ENCODE peak calls at places on chromosomes 4 and X, in ten cellular contexts. One of them, this sample, is unnamed.
A peak's percentile ranks its signal among the peaks of the same experiment; 100 is the strongest.

GRCh38 chr4:1982124-1983052 is 26.4 kb downstream of the NELFA start:
- DNase-seq in NT2/D1: no peak
- DNase-seq in activated gamma-delta T cell treated with Interleukin-2 at 50 U/mL for 16 hours: no peak
- DNase-seq in amniotic stem cell: no peak
- DNase-seq in EH: no peak
- DNase-seq in amniotic epithelial cell: no peak
- DNase-seq in activated T-cell treated with anti-CD3 and anti-CD28 coated beads for 1 hour: no peak
- DNase-seq in NCI-H1417: no peak
- DNase-seq in stimulated activated CD4-positive, alpha-beta T cell treated with anti-CD3 and anti-CD28 coated beads, Interleukin-12 subunit alpha, Interleukin-12 subunit beta, amount 100 ng/mL, for 24 hours: no peak
- DNase-seq in iris pigment epithelial cell: no peak
- DNase-seq in this sample: no peak

GRCh38 chrX:155767101-155767878 is 113.9 kb upstream of the VAMP7 start:
- DNase-seq in NT2/D1: no peak
- DNase-seq in activated gamma-delta T cell treated with Interleukin-2 at 50 U/mL for 16 hours: no peak
- DNase-seq in amniotic stem cell: peak; percentile 11
- DNase-seq in EH: peak; percentile 90
- DNase-seq in amniotic epithelial cell: peak; percentile 77
- DNase-seq in activated T-cell treated with anti-CD3 and anti-CD28 coated beads for 1 hour: no peak
- DNase-seq in NCI-H1417: peak; percentile 16
- DNase-seq in stimulated activated CD4-positive, alpha-beta T cell treated with anti-CD3 and anti-CD28 coated beads, Interleukin-12 subunit alpha, Interleukin-12 subunit beta, amount 100 ng/mL, for 24 hours: peak; percentile 4
- DNase-seq in iris pigment epithelial cell: peak; percentile 75
- DNase-seq in this sample: peak; percentile 63

GRCh38 chrX:20514358-20514757 is 247.6 kb upstream of the RPS6KA3 start:
- DNase-seq in NT2/D1: no peak
- DNase-seq in activated gamma-delta T cell treated with Interleukin-2 at 50 U/mL for 16 hours: no peak
- DNase-seq in amniotic stem cell: peak; percentile 43
- DNase-seq in EH: peak; percentile 88
- DNase-seq in amniotic epithelial cell: peak; percentile 77
- DNase-seq in activated T-cell treated with anti-CD3 and anti-CD28 coated beads for 1 hour: no peak
- DNase-seq in NCI-H1417: no peak
- DNase-seq in stimulated activated CD4-positive, alpha-beta T cell treated with anti-CD3 and anti-CD28 coated beads, Interleukin-12 subunit alpha, Interleukin-12 subunit beta, amount 100 ng/mL, for 24 hours: no peak
- DNase-seq in iris pigment epithelial cell: peak; percentile 76
- DNase-seq in this sample: peak; percentile 21

GRCh38 chr4:171929907-171930306 is 116.7 kb downstream of the GALNTL6 start:
- DNase-seq in NT2/D1: no peak
- DNase-seq in activated gamma-delta T cell treated with Interleukin-2 at 50 U/mL for 16 hours: no peak
- DNase-seq in amniotic stem cell: no peak
- DNase-seq in EH: no peak
- DNase-seq in amniotic epithelial cell: no peak
- DNase-seq in activated T-cell treated with anti-CD3 and anti-CD28 coated beads for 1 hour: no peak
- DNase-seq in NCI-H1417: no peak
- DNase-seq in stimulated activated CD4-positive, alpha-beta T cell treated with anti-CD3 and anti-CD28 coated beads, Interleukin-12 subunit alpha, Interleukin-12 subunit beta, amount 100 ng/mL, for 24 hours: no peak
- DNase-seq in iris pigment epithelial cell: no peak
- DNase-seq in this sample: no peak

GRCh38 chrX:28498658-28499057 is 88.6 kb upstream of the IL1RAPL1 start:
- DNase-seq in NT2/D1: peak; percentile 68
- DNase-seq in activated gamma-delta T cell treated with Interleukin-2 at 50 U/mL for 16 hours: no peak
- DNase-seq in amniotic stem cell: no peak
- DNase-seq in EH: no peak
- DNase-seq in amniotic epithelial cell: peak; percentile 12
- DNase-seq in activated T-cell treated with anti-CD3 and anti-CD28 coated beads for 1 hour: no peak
- DNase-seq in NCI-H1417: no peak
- DNase-seq in stimulated activated CD4-positive, alpha-beta T cell treated with anti-CD3 and anti-CD28 coated beads, Interleukin-12 subunit alpha, Interleukin-12 subunit beta, amount 100 ng/mL, for 24 hours: no peak
- DNase-seq in iris pigment epithelial cell: peak; percentile 49
- DNase-seq in this sample: no peak

GRCh38 chrX:15761564-15762191 is 23.6 kb downstream of the CA5B start:
- DNase-seq in NT2/D1: peak; percentile 33
- DNase-seq in activated gamma-delta T cell treated with Interleukin-2 at 50 U/mL for 16 hours: peak; percentile 39
- DNase-seq in amniotic stem cell: peak; percentile 1
- DNase-seq in EH: peak; percentile 47
- DNase-seq in amniotic epithelial cell: peak; percentile 9
- DNase-seq in activated T-cell treated with anti-CD3 and anti-CD28 coated beads for 1 hour: no peak
- DNase-seq in NCI-H1417: peak; percentile 23
- DNase-seq in stimulated activated CD4-positive, alpha-beta T cell treated with anti-CD3 and anti-CD28 coated beads, Interleukin-12 subunit alpha, Interleukin-12 subunit beta, amount 100 ng/mL, for 24 hours: peak; percentile 6
- DNase-seq in iris pigment epithelial cell: no peak
- DNase-seq in this sample: peak; percentile 8

GRCh38 chr4:81412941-81413488 is 58.7 kb downstream of the RASGEF1B start:
- DNase-seq in NT2/D1: no peak
- DNase-seq in activated gamma-delta T cell treated with Interleukin-2 at 50 U/mL for 16 hours: no peak
- DNase-seq in amniotic stem cell: no peak
- DNase-seq in EH: no peak
- DNase-seq in amniotic epithelial cell: no peak
- DNase-seq in activated T-cell treated with anti-CD3 and anti-CD28 coated beads for 1 hour: no peak
- DNase-seq in NCI-H1417: no peak
- DNase-seq in stimulated activated CD4-positive, alpha-beta T cell treated with anti-CD3 and anti-CD28 coated beads, Interleukin-12 subunit alpha, Interleukin-12 subunit beta, amount 100 ng/mL, for 24 hours: no peak
- DNase-seq in iris pigment epithelial cell: no peak
- DNase-seq in this sample: no peak

GRCh38 chr4:183563874-183564273 is 59.0 kb downstream of the ING2 start:
- DNase-seq in NT2/D1: no peak
- DNase-seq in activated gamma-delta T cell treated with Interleukin-2 at 50 U/mL for 16 hours: no peak
- DNase-seq in amniotic stem cell: no peak
- DNase-seq in EH: peak; percentile 19
- DNase-seq in amniotic epithelial cell: peak; percentile 74
- DNase-seq in activated T-cell treated with anti-CD3 and anti-CD28 coated beads for 1 hour: no peak
- DNase-seq in NCI-H1417: no peak
- DNase-seq in stimulated activated CD4-positive, alpha-beta T cell treated with anti-CD3 and anti-CD28 coated beads, Interleukin-12 subunit alpha, Interleukin-12 subunit beta, amount 100 ng/mL, for 24 hours: no peak
- DNase-seq in iris pigment epithelial cell: peak; percentile 77
- DNase-seq in this sample: peak; percentile 20

GRCh38 chr4:185204238-185204910 is 574 bp upstream of the CFAP97 start:
- DNase-seq in NT2/D1: no peak
- DNase-seq in activated gamma-delta T cell treated with Interleukin-2 at 50 U/mL for 16 hours: no peak
- DNase-seq in amniotic stem cell: no peak
- DNase-seq in EH: peak; percentile 27
- DNase-seq in amniotic epithelial cell: no peak
- DNase-seq in activated T-cell treated with anti-CD3 and anti-CD28 coated beads for 1 hour: no peak
- DNase-seq in NCI-H1417: no peak
- DNase-seq in stimulated activated CD4-positive, alpha-beta T cell treated with anti-CD3 and anti-CD28 coated beads, Interleukin-12 subunit alpha, Interleukin-12 subunit beta, amount 100 ng/mL, for 24 hours: no peak
- DNase-seq in iris pigment epithelial cell: no peak
- DNase-seq in this sample: no peak

GRCh38 chr4:2069986-2070385 is 10.9 kb downstream of the NAT8L start:
- DNase-seq in NT2/D1: no peak
- DNase-seq in activated gamma-delta T cell treated with Interleukin-2 at 50 U/mL for 16 hours: no peak
- DNase-seq in amniotic stem cell: no peak
- DNase-seq in EH: no peak
- DNase-seq in amniotic epithelial cell: no peak
- DNase-seq in activated T-cell treated with anti-CD3 and anti-CD28 coated beads for 1 hour: no peak
- DNase-seq in NCI-H1417: no peak
- DNase-seq in stimulated activated CD4-positive, alpha-beta T cell treated with anti-CD3 and anti-CD28 coated beads, Interleukin-12 subunit alpha, Interleukin-12 subunit beta, amount 100 ng/mL, for 24 hours: no peak
- DNase-seq in iris pigment epithelial cell: no peak
- DNase-seq in this sample: no peak

GRCh38 chr4:157459789-157460188 is 239.3 kb downstream of the GRIA2 start:
- DNase-seq in NT2/D1: no peak
- DNase-seq in activated gamma-delta T cell treated with Interleukin-2 at 50 U/mL for 16 hours: no peak
- DNase-seq in amniotic stem cell: no peak
- DNase-seq in EH: no peak
- DNase-seq in amniotic epithelial cell: no peak
- DNase-seq in activated T-cell treated with anti-CD3 and anti-CD28 coated beads for 1 hour: no peak
- DNase-seq in NCI-H1417: no peak
- DNase-seq in stimulated activated CD4-positive, alpha-beta T cell treated with anti-CD3 and anti-CD28 coated beads, Interleukin-12 subunit alpha, Interleukin-12 subunit beta, amount 100 ng/mL, for 24 hours: no peak
- DNase-seq in iris pigment epithelial cell: no peak
- DNase-seq in this sample: no peak

GRCh38 chr4:5887361-5888221 is 5.3 kb downstream of the CRMP1 start:
- DNase-seq in NT2/D1: no peak
- DNase-seq in activated gamma-delta T cell treated with Interleukin-2 at 50 U/mL for 16 hours: no peak
- DNase-seq in amniotic stem cell: no peak
- DNase-seq in EH: no peak
- DNase-seq in amniotic epithelial cell: no peak
- DNase-seq in activated T-cell treated with anti-CD3 and anti-CD28 coated beads for 1 hour: no peak
- DNase-seq in NCI-H1417: peak; percentile 75
- DNase-seq in stimulated activated CD4-positive, alpha-beta T cell treated with anti-CD3 and anti-CD28 coated beads, Interleukin-12 subunit alpha, Interleukin-12 subunit beta, amount 100 ng/mL, for 24 hours: no peak
- DNase-seq in iris pigment epithelial cell: no peak
- DNase-seq in this sample: no peak

GRCh38 chrX:153537526-153538295 is 20.3 kb downstream of the ATP2B3 start:
- DNase-seq in NT2/D1: no peak
- DNase-seq in activated gamma-delta T cell treated with Interleukin-2 at 50 U/mL for 16 hours: no peak
- DNase-seq in amniotic stem cell: no peak
- DNase-seq in EH: no peak
- DNase-seq in amniotic epithelial cell: no peak
- DNase-seq in activated T-cell treated with anti-CD3 and anti-CD28 coated beads for 1 hour: no peak
- DNase-seq in NCI-H1417: peak; percentile 82
- DNase-seq in stimulated activated CD4-positive, alpha-beta T cell treated with anti-CD3 and anti-CD28 coated beads, Interleukin-12 subunit alpha, Interleukin-12 subunit beta, amount 100 ng/mL, for 24 hours: no peak
- DNase-seq in iris pigment epithelial cell: no peak
- DNase-seq in this sample: no peak

GRCh38 chrX:5852941-5853340 is 375.7 kb downstream of the NLGN4X start:
- DNase-seq in NT2/D1: no peak
- DNase-seq in activated gamma-delta T cell treated with Interleukin-2 at 50 U/mL for 16 hours: no peak
- DNase-seq in amniotic stem cell: no peak
- DNase-seq in EH: no peak
- DNase-seq in amniotic epithelial cell: no peak
- DNase-seq in activated T-cell treated with anti-CD3 and anti-CD28 coated beads for 1 hour: no peak
- DNase-seq in NCI-H1417: no peak
- DNase-seq in stimulated activated CD4-positive, alpha-beta T cell treated with anti-CD3 and anti-CD28 coated beads, Interleukin-12 subunit alpha, Interleukin-12 subunit beta, amount 100 ng/mL, for 24 hours: no peak
- DNase-seq in iris pigment epithelial cell: no peak
- DNase-seq in this sample: no peak

GRCh38 chr4:7444731-7445130 is 10.0 kb upstream of the PSAPL1 start:
- DNase-seq in NT2/D1: no peak
- DNase-seq in activated gamma-delta T cell treated with Interleukin-2 at 50 U/mL for 16 hours: no peak
- DNase-seq in amniotic stem cell: no peak
- DNase-seq in EH: no peak
- DNase-seq in amniotic epithelial cell: no peak
- DNase-seq in activated T-cell treated with anti-CD3 and anti-CD28 coated beads for 1 hour: no peak
- DNase-seq in NCI-H1417: no peak
- DNase-seq in stimulated activated CD4-positive, alpha-beta T cell treated with anti-CD3 and anti-CD28 coated beads, Interleukin-12 subunit alpha, Interleukin-12 subunit beta, amount 100 ng/mL, for 24 hours: no peak
- DNase-seq in iris pigment epithelial cell: no peak
- DNase-seq in this sample: no peak

GRCh38 chrX:47176101-47176740 is 17.4 kb upstream of the UBA1 start:
- DNase-seq in NT2/D1: no peak
- DNase-seq in activated gamma-delta T cell treated with Interleukin-2 at 50 U/mL for 16 hours: no peak
- DNase-seq in amniotic stem cell: no peak
- DNase-seq in EH: no peak
- DNase-seq in amniotic epithelial cell: no peak
- DNase-seq in activated T-cell treated with anti-CD3 and anti-CD28 coated beads for 1 hour: no peak
- DNase-seq in NCI-H1417: no peak
- DNase-seq in stimulated activated CD4-positive, alpha-beta T cell treated with anti-CD3 and anti-CD28 coated beads, Interleukin-12 subunit alpha, Interleukin-12 subunit beta, amount 100 ng/mL, for 24 hours: no peak
- DNase-seq in iris pigment epithelial cell: no peak
- DNase-seq in this sample: no peak

GRCh38 chr4:144666539-144667175 is 20.7 kb downstream of the HHIP start:
- DNase-seq in NT2/D1: no peak
- DNase-seq in activated gamma-delta T cell treated with Interleukin-2 at 50 U/mL for 16 hours: no peak
- DNase-seq in amniotic stem cell: no peak
- DNase-seq in EH: peak; percentile 88
- DNase-seq in amniotic epithelial cell: peak; percentile 18
- DNase-seq in activated T-cell treated with anti-CD3 and anti-CD28 coated beads for 1 hour: no peak
- DNase-seq in NCI-H1417: no peak
- DNase-seq in stimulated activated CD4-positive, alpha-beta T cell treated with anti-CD3 and anti-CD28 coated beads, Interleukin-12 subunit alpha, Interleukin-12 subunit beta, amount 100 ng/mL, for 24 hours: no peak
- DNase-seq in iris pigment epithelial cell: peak; percentile 57
- DNase-seq in this sample: no peak

GRCh38 chr4:51894246-51894645 is 51.3 kb downstream of the DCUN1D4 start:
- DNase-seq in NT2/D1: no peak
- DNase-seq in activated gamma-delta T cell treated with Interleukin-2 at 50 U/mL for 16 hours: no peak
- DNase-seq in amniotic stem cell: no peak
- DNase-seq in EH: peak; percentile 40
- DNase-seq in amniotic epithelial cell: peak; percentile 21
- DNase-seq in activated T-cell treated with anti-CD3 and anti-CD28 coated beads for 1 hour: no peak
- DNase-seq in NCI-H1417: no peak
- DNase-seq in stimulated activated CD4-positive, alpha-beta T cell treated with anti-CD3 and anti-CD28 coated beads, Interleukin-12 subunit alpha, Interleukin-12 subunit beta, amount 100 ng/mL, for 24 hours: no peak
- DNase-seq in iris pigment epithelial cell: peak; percentile 55
- DNase-seq in this sample: no peak

GRCh38 chr4:146132445-146132844 is 43.1 kb upstream of the LSM6 start:
- DNase-seq in NT2/D1: no peak
- DNase-seq in activated gamma-delta T cell treated with Interleukin-2 at 50 U/mL for 16 hours: no peak
- DNase-seq in amniotic stem cell: no peak
- DNase-seq in EH: no peak
- DNase-seq in amniotic epithelial cell: no peak
- DNase-seq in activated T-cell treated with anti-CD3 and anti-CD28 coated beads for 1 hour: no peak
- DNase-seq in NCI-H1417: no peak
- DNase-seq in stimulated activated CD4-positive, alpha-beta T cell treated with anti-CD3 and anti-CD28 coated beads, Interleukin-12 subunit alpha, Interleukin-12 subunit beta, amount 100 ng/mL, for 24 hours: peak; percentile 41
- DNase-seq in iris pigment epithelial cell: peak; percentile 5
- DNase-seq in this sample: no peak

GRCh38 chrX:72245461-72246089 is 6.7 kb upstream of the ERCC6L start:
- DNase-seq in NT2/D1: peak; percentile 55
- DNase-seq in activated gamma-delta T cell treated with Interleukin-2 at 50 U/mL for 16 hours: peak; percentile 37
- DNase-seq in amniotic stem cell: peak; percentile 2
- DNase-seq in EH: peak; percentile 66
- DNase-seq in amniotic epithelial cell: peak; percentile 46
- DNase-seq in activated T-cell treated with anti-CD3 and anti-CD28 coated beads for 1 hour: peak; percentile 10
- DNase-seq in NCI-H1417: peak; percentile 36
- DNase-seq in stimulated activated CD4-positive, alpha-beta T cell treated with anti-CD3 and anti-CD28 coated beads, Interleukin-12 subunit alpha, Interleukin-12 subunit beta, amount 100 ng/mL, for 24 hours: peak; percentile 24
- DNase-seq in iris pigment epithelial cell: peak; percentile 55
- DNase-seq in this sample: peak; percentile 75

GRCh38 chr4:76781698-76782595 is 116.0 kb downstream of the SOWAHB start:
- DNase-seq in NT2/D1: no peak
- DNase-seq in activated gamma-delta T cell treated with Interleukin-2 at 50 U/mL for 16 hours: no peak
- DNase-seq in amniotic stem cell: peak; percentile 74
- DNase-seq in EH: peak; percentile 99
- DNase-seq in amniotic epithelial cell: peak; percentile 89
- DNase-seq in activated T-cell treated with anti-CD3 and anti-CD28 coated beads for 1 hour: no peak
- DNase-seq in NCI-H1417: peak; percentile 75
- DNase-seq in stimulated activated CD4-positive, alpha-beta T cell treated with anti-CD3 and anti-CD28 coated beads, Interleukin-12 subunit alpha, Interleukin-12 subunit beta, amount 100 ng/mL, for 24 hours: no peak
- DNase-seq in iris pigment epithelial cell: peak; percentile 98
- DNase-seq in this sample: no peak

GRCh38 chrX:151790421-151791160 is 56.0 kb downstream of the CNGA2 start:
- DNase-seq in NT2/D1: no peak
- DNase-seq in activated gamma-delta T cell treated with Interleukin-2 at 50 U/mL for 16 hours: no peak
- DNase-seq in amniotic stem cell: peak; percentile 3
- DNase-seq in EH: peak; percentile 56
- DNase-seq in amniotic epithelial cell: peak; percentile 37
- DNase-seq in activated T-cell treated with anti-CD3 and anti-CD28 coated beads for 1 hour: no peak
- DNase-seq in NCI-H1417: no peak
- DNase-seq in stimulated activated CD4-positive, alpha-beta T cell treated with anti-CD3 and anti-CD28 coated beads, Interleukin-12 subunit alpha, Interleukin-12 subunit beta, amount 100 ng/mL, for 24 hours: no peak
- DNase-seq in iris pigment epithelial cell: peak; percentile 52
- DNase-seq in this sample: no peak

GRCh38 chr4:169774466-169775445 is 17.0 kb upstream of the HPF1 start:
- DNase-seq in NT2/D1: no peak
- DNase-seq in activated gamma-delta T cell treated with Interleukin-2 at 50 U/mL for 16 hours: peak; percentile 44
- DNase-seq in amniotic stem cell: no peak
- DNase-seq in EH: no peak
- DNase-seq in amniotic epithelial cell: peak; percentile 5
- DNase-seq in activated T-cell treated with anti-CD3 and anti-CD28 coated beads for 1 hour: peak; percentile 9
- DNase-seq in NCI-H1417: no peak
- DNase-seq in stimulated activated CD4-positive, alpha-beta T cell treated with anti-CD3 and anti-CD28 coated beads, Interleukin-12 subunit alpha, Interleukin-12 subunit beta, amount 100 ng/mL, for 24 hours: peak; percentile 6
- DNase-seq in iris pigment epithelial cell: no peak
- DNase-seq in this sample: no peak

GRCh38 chr4:156677136-156677535 is 294.5 kb downstream of the PDGFC start:
- DNase-seq in NT2/D1: peak; percentile 6
- DNase-seq in activated gamma-delta T cell treated with Interleukin-2 at 50 U/mL for 16 hours: no peak
- DNase-seq in amniotic stem cell: no peak
- DNase-seq in EH: peak; percentile 30
- DNase-seq in amniotic epithelial cell: peak; percentile 68
- DNase-seq in activated T-cell treated with anti-CD3 and anti-CD28 coated beads for 1 hour: no peak
- DNase-seq in NCI-H1417: peak; percentile 2
- DNase-seq in stimulated activated CD4-positive, alpha-beta T cell treated with anti-CD3 and anti-CD28 coated beads, Interleukin-12 subunit alpha, Interleukin-12 subunit beta, amount 100 ng/mL, for 24 hours: no peak
- DNase-seq in iris pigment epithelial cell: peak; percentile 56
- DNase-seq in this sample: peak; percentile 42

This sample was measured in Calu3.